ENCODE peak calls at places on chromosome 2, in ten cellular contexts. One of them, this sample, is unnamed.

GRCh38 chr2:233446616-233447305 is 92.5 kb downstream of the DGKD start:
- DNase-seq in BJ: no peak
- DNase-seq in AG04450: no peak
- DNase-seq in upper lobe of left lung: peak
- DNase-seq in thoracic aorta: no peak
- DNase-seq in prostate gland: no peak
- DNase-seq in psoas muscle: peak
- DNase-seq in cardiac muscle cell: no peak
- DNase-seq in H1: no peak
- DNase-seq in IMR-90: no peak
- DNase-seq in this sample: no peak

GRCh38 chr2:196268538-196269338 is 97.4 kb upstream of the STK17B start:
- DNase-seq in BJ: no peak
- DNase-seq in AG04450: no peak
- DNase-seq in upper lobe of left lung: no peak
- DNase-seq in thoracic aorta: no peak
- DNase-seq in prostate gland: no peak
- DNase-seq in psoas muscle: no peak
- DNase-seq in cardiac muscle cell: no peak
- DNase-seq in H1: no peak
- DNase-seq in IMR-90: peak
- DNase-seq in this sample: peak

GRCh38 chr2:12965540-12966269 is 249.0 kb downstream of the TRIB2 start:
- DNase-seq in BJ: peak
- DNase-seq in AG04450: peak
- DNase-seq in upper lobe of left lung: no peak
- DNase-seq in thoracic aorta: no peak
- DNase-seq in prostate gland: no peak
- DNase-seq in psoas muscle: no peak
- DNase-seq in cardiac muscle cell: no peak
- DNase-seq in H1: no peak
- DNase-seq in IMR-90: peak
- DNase-seq in this sample: peak

GRCh38 chr2:238029853-238030252 is 30.9 kb upstream of the SCLY start:
- DNase-seq in BJ: no peak
- DNase-seq in AG04450: no peak
- DNase-seq in upper lobe of left lung: no peak
- DNase-seq in thoracic aorta: no peak
- DNase-seq in prostate gland: no peak
- DNase-seq in psoas muscle: no peak
- DNase-seq in cardiac muscle cell: no peak
- DNase-seq in H1: no peak
- DNase-seq in IMR-90: no peak
- DNase-seq in this sample: no peak

GRCh38 chr2:171154348-171154747 is 6.3 kb downstream of the TLK1 start:
- DNase-seq in BJ: no peak
- DNase-seq in AG04450: no peak
- DNase-seq in upper lobe of left lung: no peak
- DNase-seq in thoracic aorta: no peak
- DNase-seq in prostate gland: no peak
- DNase-seq in psoas muscle: no peak
- DNase-seq in cardiac muscle cell: no peak
- DNase-seq in H1: no peak
- DNase-seq in IMR-90: peak
- DNase-seq in this sample: peak

GRCh38 chr2:230075988-230076631 is 7.4 kb upstream of the SLC16A14 start:
- DNase-seq in BJ: no peak
- DNase-seq in AG04450: no peak
- DNase-seq in upper lobe of left lung: no peak
- DNase-seq in thoracic aorta: no peak
- DNase-seq in prostate gland: no peak
- DNase-seq in psoas muscle: no peak
- DNase-seq in cardiac muscle cell: no peak
- DNase-seq in H1: no peak
- DNase-seq in IMR-90: no peak
- DNase-seq in this sample: no peak

GRCh38 chr2:2107140-2107539 is 223.9 kb downstream of the MYT1L start:
- DNase-seq in BJ: no peak
- DNase-seq in AG04450: no peak
- DNase-seq in upper lobe of left lung: no peak
- DNase-seq in thoracic aorta: no peak
- DNase-seq in prostate gland: no peak
- DNase-seq in psoas muscle: peak
- DNase-seq in cardiac muscle cell: no peak
- DNase-seq in H1: no peak
- DNase-seq in IMR-90: no peak
- DNase-seq in this sample: no peak

GRCh38 chr2:43576983-43577892 is 18.6 kb downstream of the THADA start:
- DNase-seq in BJ: no peak
- DNase-seq in AG04450: peak
- DNase-seq in upper lobe of left lung: no peak
- DNase-seq in thoracic aorta: no peak
- DNase-seq in prostate gland: peak
- DNase-seq in psoas muscle: no peak
- DNase-seq in cardiac muscle cell: peak
- DNase-seq in H1: no peak
- DNase-seq in IMR-90: peak
- DNase-seq in this sample: peak

GRCh38 chr2:180040146-180040925 is 33.2 kb upstream of the CWC22 start:
- DNase-seq in BJ: peak
- DNase-seq in AG04450: peak
- DNase-seq in upper lobe of left lung: no peak
- DNase-seq in thoracic aorta: no peak
- DNase-seq in prostate gland: no peak
- DNase-seq in psoas muscle: no peak
- DNase-seq in cardiac muscle cell: no peak
- DNase-seq in H1: no peak
- DNase-seq in IMR-90: peak
- DNase-seq in this sample: peak

GRCh38 chr2:49770919-49771318 is 616.6 kb upstream of the FSHR start:
- DNase-seq in BJ: no peak
- DNase-seq in AG04450: no peak
- DNase-seq in upper lobe of left lung: peak
- DNase-seq in thoracic aorta: no peak
- DNase-seq in prostate gland: no peak
- DNase-seq in psoas muscle: no peak
- DNase-seq in cardiac muscle cell: peak
- DNase-seq in H1: peak
- DNase-seq in IMR-90: no peak
- DNase-seq in this sample: no peak

GRCh38 chr2:47493317-47493716 is 90.4 kb downstream of the MSH2 start:
- DNase-seq in BJ: no peak
- DNase-seq in AG04450: no peak
- DNase-seq in upper lobe of left lung: no peak
- DNase-seq in thoracic aorta: no peak
- DNase-seq in prostate gland: no peak
- DNase-seq in psoas muscle: no peak
- DNase-seq in cardiac muscle cell: no peak
- DNase-seq in H1: no peak
- DNase-seq in IMR-90: no peak
- DNase-seq in this sample: no peak

DNA sequence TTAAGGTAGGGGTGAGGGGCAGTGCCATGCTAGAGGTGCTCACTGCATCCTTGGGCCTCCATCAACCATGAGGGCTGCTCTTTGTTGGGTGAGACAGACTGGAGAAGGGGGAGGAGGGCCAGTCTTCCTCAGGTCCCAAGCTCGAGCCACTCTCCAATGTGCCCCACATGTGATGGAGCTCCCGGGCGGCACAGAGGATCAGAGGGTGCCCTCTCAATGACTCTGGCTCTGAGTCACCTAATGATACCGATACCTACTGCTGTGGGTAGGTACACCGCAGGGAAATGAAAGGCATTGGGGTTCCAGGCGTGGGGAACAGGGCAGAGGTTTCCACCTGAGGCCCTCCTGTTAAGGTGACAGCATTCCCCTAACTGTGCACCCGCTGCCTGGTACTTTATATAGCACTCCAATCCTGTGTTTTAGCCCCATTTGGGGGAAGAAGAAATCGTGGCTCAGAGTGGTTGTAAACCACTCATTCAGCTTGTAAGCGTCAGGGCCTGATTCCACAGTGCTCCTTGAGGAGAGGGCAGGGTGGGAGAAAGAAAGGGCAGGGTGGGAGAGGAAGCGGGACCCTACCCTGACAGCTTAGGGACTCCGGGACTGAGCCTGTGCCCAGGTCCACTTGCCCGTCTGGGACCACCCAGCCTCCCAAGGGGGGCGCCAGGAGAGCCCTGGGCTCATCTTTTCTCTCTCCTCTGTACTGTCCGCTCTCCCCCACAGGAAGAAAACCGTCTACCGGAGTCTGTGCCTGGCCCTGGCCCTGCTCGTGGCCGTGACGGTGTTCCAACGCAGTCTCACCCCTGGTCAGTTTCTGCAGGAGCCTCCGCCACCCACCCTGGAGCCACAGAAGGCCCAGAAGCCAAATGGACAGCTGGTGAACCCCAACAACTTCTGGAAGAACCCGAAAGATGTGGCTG is 1.8 kb downstream of the B3GNT7 start:
- DNase-seq in BJ: no peak
- DNase-seq in AG04450: no peak
- DNase-seq in upper lobe of left lung: peak
- DNase-seq in thoracic aorta: no peak
- DNase-seq in prostate gland: no peak
- DNase-seq in psoas muscle: no peak
- DNase-seq in cardiac muscle cell: no peak
- DNase-seq in H1: no peak
- DNase-seq in IMR-90: no peak
- DNase-seq in this sample: no peak
- H3K4me3 ChIP-seq in BJ: no peak
- H3K4me3 ChIP-seq in AG04450: no peak
- H3K4me3 ChIP-seq in upper lobe of left lung: peak
- H3K4me3 ChIP-seq in thoracic aorta: no peak
- H3K4me3 ChIP-seq in prostate gland: no peak
- H3K4me3 ChIP-seq in psoas muscle: no peak
- H3K4me3 ChIP-seq in cardiac muscle cell: no peak
- H3K4me3 ChIP-seq in H1: no peak
- H3K4me3 ChIP-seq in IMR-90: no peak
- H3K4me3 ChIP-seq in this sample: no peak

GRCh38 chr2:11398710-11399109 is 54.3 kb upstream of the ROCK2 start:
- DNase-seq in BJ: no peak
- DNase-seq in AG04450: no peak
- DNase-seq in upper lobe of left lung: no peak
- DNase-seq in thoracic aorta: no peak
- DNase-seq in prostate gland: no peak
- DNase-seq in psoas muscle: no peak
- DNase-seq in cardiac muscle cell: no peak
- DNase-seq in H1: no peak
- DNase-seq in IMR-90: no peak
- DNase-seq in this sample: peak
- H3K4me3 ChIP-seq in BJ: no peak
- H3K4me3 ChIP-seq in AG04450: no peak
- H3K4me3 ChIP-seq in upper lobe of left lung: no peak
- H3K4me3 ChIP-seq in thoracic aorta: no peak
- H3K4me3 ChIP-seq in prostate gland: no peak
- H3K4me3 ChIP-seq in psoas muscle: no peak
- H3K4me3 ChIP-seq in cardiac muscle cell: no peak
- H3K4me3 ChIP-seq in H1: no peak
- H3K4me3 ChIP-seq in IMR-90: no peak
- H3K4me3 ChIP-seq in this sample: no peak

DNA sequence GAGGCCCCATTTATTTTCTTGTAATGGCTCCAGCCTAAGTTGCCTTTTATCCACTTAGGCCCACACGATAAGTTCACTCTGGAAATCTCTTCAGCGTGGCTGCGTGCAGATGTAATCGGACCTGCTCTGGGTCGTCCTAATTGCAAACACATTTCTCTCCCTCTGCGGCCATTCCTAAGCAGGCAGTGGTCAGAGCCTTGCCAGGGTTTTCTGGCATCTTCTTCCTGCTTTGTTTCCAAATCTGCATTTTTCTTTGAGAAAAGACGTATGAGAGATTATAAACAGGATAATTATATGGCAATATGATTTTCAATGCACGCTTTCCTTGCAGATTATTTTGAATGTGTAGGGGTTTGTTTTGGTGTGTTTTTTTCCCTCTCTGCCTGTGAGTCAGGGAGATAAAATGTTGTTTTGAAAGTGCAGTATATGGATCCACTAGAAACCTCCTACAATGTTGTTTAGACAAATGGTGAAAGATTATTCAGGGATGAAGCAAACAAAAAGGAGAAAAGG is 239.4 kb upstream of the TANK start:
- DNase-seq in BJ: peak
- DNase-seq in AG04450: peak
- DNase-seq in upper lobe of left lung: no peak
- DNase-seq in thoracic aorta: no peak
- DNase-seq in prostate gland: no peak
- DNase-seq in psoas muscle: peak
- DNase-seq in cardiac muscle cell: no peak
- DNase-seq in H1: no peak
- DNase-seq in IMR-90: peak
- DNase-seq in this sample: peak
- H3K4me3 ChIP-seq in BJ: no peak
- H3K4me3 ChIP-seq in AG04450: peak
- H3K4me3 ChIP-seq in upper lobe of left lung: no peak
- H3K4me3 ChIP-seq in thoracic aorta: peak
- H3K4me3 ChIP-seq in prostate gland: no peak
- H3K4me3 ChIP-seq in psoas muscle: no peak
- H3K4me3 ChIP-seq in cardiac muscle cell: no peak
- H3K4me3 ChIP-seq in H1: no peak
- H3K4me3 ChIP-seq in IMR-90: no peak
- H3K4me3 ChIP-seq in this sample: peak

GRCh38 chr2:69786105-69786504 is 43.4 kb upstream of the GMCL1 start:
- DNase-seq in BJ: no peak
- DNase-seq in AG04450: no peak
- DNase-seq in upper lobe of left lung: no peak
- DNase-seq in thoracic aorta: no peak
- DNase-seq in prostate gland: no peak
- DNase-seq in psoas muscle: no peak
- DNase-seq in cardiac muscle cell: no peak
- DNase-seq in H1: no peak
- DNase-seq in IMR-90: no peak
- DNase-seq in this sample: no peak

GRCh38 chr2:69791045-69791444 is 38.4 kb upstream of the GMCL1 start:
- DNase-seq in BJ: no peak
- DNase-seq in AG04450: no peak
- DNase-seq in upper lobe of left lung: no peak
- DNase-seq in thoracic aorta: no peak
- DNase-seq in prostate gland: no peak
- DNase-seq in psoas muscle: no peak
- DNase-seq in cardiac muscle cell: no peak
- DNase-seq in H1: no peak
- DNase-seq in IMR-90: no peak
- DNase-seq in this sample: peak

GRCh38 chr2:69789762-69790600 is 39.5 kb upstream of the GMCL1 start:
- DNase-seq in BJ: no peak
- DNase-seq in AG04450: no peak
- DNase-seq in upper lobe of left lung: no peak
- DNase-seq in thoracic aorta: no peak
- DNase-seq in prostate gland: no peak
- DNase-seq in psoas muscle: no peak
- DNase-seq in cardiac muscle cell: no peak
- DNase-seq in H1: no peak
- DNase-seq in IMR-90: peak
- DNase-seq in this sample: peak

GRCh38 chr2:69790601-69790959 is 38.9 kb upstream of the GMCL1 start:
- DNase-seq in BJ: no peak
- DNase-seq in AG04450: no peak
- DNase-seq in upper lobe of left lung: no peak
- DNase-seq in thoracic aorta: no peak
- DNase-seq in prostate gland: no peak
- DNase-seq in psoas muscle: no peak
- DNase-seq in cardiac muscle cell: no peak
- DNase-seq in H1: no peak
- DNase-seq in IMR-90: no peak
- DNase-seq in this sample: no peak

GRCh38 chr2:69789129-69789528 is 40.3 kb upstream of the GMCL1 start:
- DNase-seq in BJ: peak
- DNase-seq in AG04450: peak
- DNase-seq in upper lobe of left lung: no peak
- DNase-seq in thoracic aorta: peak
- DNase-seq in prostate gland: no peak
- DNase-seq in psoas muscle: no peak
- DNase-seq in cardiac muscle cell: no peak
- DNase-seq in H1: peak
- DNase-seq in IMR-90: peak
- DNase-seq in this sample: peak
- H3K4me3 ChIP-seq in BJ: no peak
- H3K4me3 ChIP-seq in AG04450: no peak
- H3K4me3 ChIP-seq in upper lobe of left lung: no peak
- H3K4me3 ChIP-seq in thoracic aorta: no peak
- H3K4me3 ChIP-seq in prostate gland: no peak
- H3K4me3 ChIP-seq in psoas muscle: no peak
- H3K4me3 ChIP-seq in cardiac muscle cell: no peak
- H3K4me3 ChIP-seq in H1: no peak
- H3K4me3 ChIP-seq in IMR-90: no peak
- H3K4me3 ChIP-seq in this sample: no peak

This sample was measured in fibroblast of villous mesenchyme.